ENCODE peak calls at places on chromosomes 6 and 20, in four cellular contexts. J is SK-N-SH, V is breast epithelium, Y is K562. I is an unnamed sample.

GRCh38 chr6:64988148-64988547 is 718.9 kb downstream of the EYS start:
- DNase-seq in J (no peak), V (no peak), Y (no peak), I (no peak)

GRCh38 chr6:14724546-14724945 is 521.3 kb upstream of the JARID2 start:
- DNase-seq in J (no peak), V (no peak), Y (no peak), I (no peak)

GRCh38 chr6:137724018-137724403 is 143.0 kb upstream of the TNFAIP3 start:
- DNase-seq in J (no peak), V (no peak), Y (no peak), I (no peak)

GRCh38 chr6:43604174-43604573 is 24.9 kb downstream of the GTPBP2 start:
- DNase-seq in J (no peak), V (no peak), Y (no peak), I (no peak)

GRCh38 chr6:13431861-13432465 is 55.4 kb downstream of the GFOD1 start:
- DNase-seq in J (no peak), V (no peak), Y (peak; percentile 39), I (no peak)

GRCh38 chr20:56802805-56803204 is 173.7 kb downstream of the TFAP2C start:
- DNase-seq in J (no peak), V (no peak), Y (no peak), I (no peak)

GRCh38 chr6:6659600-6660327 is 71.2 kb downstream of the LY86 start:
- DNase-seq in J (no peak), V (no peak), Y (no peak), I (peak; percentile 19)

GRCh38 chr6:125597411-125598253 is 151.8 kb upstream of the HEY2 start:
- DNase-seq in J (no peak), V (no peak), Y (no peak), I (peak; percentile 48)

GRCh38 chr20:23115823-23116222 is 29.7 kb upstream of the CD93 start:
- DNase-seq in J (no peak), V (no peak), Y (no peak), I (no peak)

GRCh38 chr6:26187981-26188635 is 100.9 kb downstream of the HFE start:
- DNase-seq in J (no peak), V (no peak), Y (peak; percentile 52), I (peak; percentile 48)

GRCh38 chr6:31575952-31576684 is 753 bp downstream of the TNF start:
- DNase-seq in J (no peak), V (no peak), Y (no peak), I (no peak)

GRCh38 chr6:96755096-96755495 is 82.2 kb downstream of the GPR63 start:
- DNase-seq in J (no peak), V (no peak), Y (no peak), I (no peak)

GRCh38 chr6:14676084-14676483 is 558.5 kb downstream of the CD83 start:
- DNase-seq in J (no peak), V (no peak), Y (no peak), I (no peak)

GRCh38 chr6:114140416-114140815 is 169.5 kb upstream of the HDAC2 start:
- DNase-seq in J (no peak), V (no peak), Y (no peak), I (no peak)

GRCh38 chr6:109669811-109670210 is 21.2 kb downstream of the AK9 start:
- DNase-seq in J (no peak), V (no peak), Y (no peak), I (no peak)

GRCh38 chr6:164185342-164185920 is 770.9 kb downstream of the QKI start:
- DNase-seq in J (no peak), V (no peak), Y (no peak), I (no peak)

GRCh38 chr6:84432616-84433015 is 205.2 kb upstream of the CEP162 start:
- DNase-seq in J (no peak), V (no peak), Y (no peak), I (no peak)

GRCh38 chr20:36180323-36180722 is 25.8 kb downstream of the EPB41L1 start:
- DNase-seq in J (no peak), V (no peak), Y (no peak), I (no peak)

GRCh38 chr6:136209496-136209895 is 40.6 kb downstream of the MTFR2 start:
- DNase-seq in J (no peak), V (no peak), Y (no peak), I (no peak)

GRCh38 chr20:59772931-59773913 is 160.2 kb downstream of the SYCP2 start:
- DNase-seq in J (no peak), V (no peak), Y (no peak), I (peak; percentile 71)

GRCh38 chr6:128239146-128239545 is 281.3 kb downstream of the PTPRK start:
- DNase-seq in J (no peak), V (no peak), Y (no peak), I (no peak)

GRCh38 chr6:21750479-21751018 is 157.0 kb downstream of the SOX4 start:
- DNase-seq in J (peak; percentile 58), V (no peak), Y (no peak), I (no peak)

GRCh38 chr20:57450419-57450818 is 59.2 kb downstream of the RBM38 start:
- DNase-seq in J (peak; percentile 92), V (no peak), Y (peak; percentile 55), I (peak; percentile 52)

GRCh38 chr6:86856937-86857563 is 80.3 kb upstream of the HTR1E start:
- DNase-seq in J (peak; percentile 4), V (no peak), Y (peak; percentile 10), I (peak; percentile 11)

GRCh38 chr6:37680668-37681067 is 17.0 kb downstream of the MDGA1 start:
- DNase-seq in J (no peak), V (no peak), Y (no peak), I (no peak)

GRCh38 chr6:115001726-115002436 is 659.1 kb upstream of the HS3ST5 start:
- DNase-seq in J (no peak), V (no peak), Y (no peak), I (no peak)

GRCh38 chr20:32737371-32738223 is 5.7 kb downstream of the COMMD7 start:
- DNase-seq in J (no peak), V (no peak), Y (no peak), I (no peak)

DNA sequence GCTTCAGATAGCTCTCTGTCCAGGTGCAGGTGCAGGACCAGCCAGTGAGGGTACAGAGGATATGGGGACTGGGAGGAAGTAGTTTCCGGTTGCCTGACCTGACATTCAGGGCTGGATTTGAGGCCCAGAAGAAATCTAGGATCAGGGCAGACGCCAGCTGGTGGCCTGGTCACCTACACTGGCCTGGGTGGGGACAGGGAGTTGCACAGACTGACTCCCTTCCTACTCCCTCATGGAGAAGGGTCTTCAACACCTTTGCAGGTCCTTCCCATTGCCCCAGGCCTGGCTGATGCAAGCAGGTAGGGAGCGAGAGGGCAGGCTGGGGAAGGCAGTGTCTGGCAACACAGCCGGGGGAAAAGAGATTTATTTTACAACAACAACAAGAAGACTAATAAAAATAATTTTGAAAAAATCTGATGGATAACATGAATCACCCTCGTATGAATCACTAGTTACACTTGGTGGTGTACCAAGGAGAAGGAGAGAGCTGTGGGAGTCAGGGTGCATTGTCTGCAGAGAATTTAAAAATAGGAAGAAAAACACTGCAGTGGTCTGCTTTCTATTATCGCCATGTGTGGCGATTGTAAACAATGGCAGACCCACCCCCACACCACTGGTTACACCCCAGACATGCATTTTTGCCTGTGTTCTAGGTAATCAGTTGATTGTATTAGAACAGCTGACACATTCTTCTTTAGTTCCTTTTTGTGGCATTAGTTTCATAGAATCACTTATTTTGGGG is 62.3 kb upstream of the SNX9 start:
- DNase-seq in J (no peak), V (no peak), Y (no peak), I (no peak)
- H3K4me3 ChIP-seq in J (no peak overlapping the region), V (no peak overlapping the region), Y (no peak overlapping the region), I (no peak overlapping the region)

GRCh38 chr20:844473-845225 is 11.1 kb downstream of the FAM110A start:
- DNase-seq in J (peak; percentile 99), V (peak; percentile 92), Y (peak; percentile 96), I (peak; percentile 94)
- TF ChIP-seq POLR2AphosphoS5 in J (peak; percentile 55), V (no peak), Y (no peak), I (no peak)

DNA sequence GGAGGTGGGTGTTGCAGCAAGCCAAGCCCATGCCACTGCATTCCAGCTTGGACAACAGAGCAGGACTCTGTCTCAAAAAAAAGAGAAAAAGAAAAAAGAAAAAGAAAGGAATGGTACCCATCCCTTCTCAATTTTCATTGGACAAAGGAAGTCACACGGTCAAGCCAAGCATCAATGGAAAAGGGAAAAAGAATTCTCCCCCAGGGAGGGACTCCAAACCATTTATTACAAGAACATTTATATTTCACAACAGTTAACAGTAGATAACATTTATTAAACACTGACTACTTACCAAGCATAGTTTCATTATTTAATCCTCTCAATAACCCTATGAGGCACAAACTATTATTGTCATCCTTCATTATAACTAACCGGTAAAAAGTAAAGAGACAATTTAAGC is 6.6 kb upstream of the KIF13A start:
- DNase-seq in J (no peak), V (no peak), Y (no peak), I (no peak)
- H3K4me3 ChIP-seq in J (no peak overlapping the region), V (no peak overlapping the region), Y (no peak overlapping the region), I (no peak overlapping the region)

GRCh38 chr6:150528648-150529285 is 70.9 kb upstream of the PLEKHG1 start:
- DNase-seq in J (no peak), V (peak; percentile 21), Y (peak; percentile 21), I (peak; percentile 34)
- TF ChIP-seq POLR2AphosphoS5 in J (no peak), V (no peak), Y (no peak), I (peak; percentile 69)

GRCh38 chr6:166542580-166542912 is 43.9 kb downstream of the RAMACL start:
- DNase-seq in J (no peak), V (no peak), Y (no peak), I (peak; percentile 36)
- H3K4me3 ChIP-seq in J (no peak overlapping the region), V (no peak overlapping the region), Y (no peak overlapping the region), I (no peak overlapping the region)

GRCh38 chr20:39849171-39849570 is 839.9 kb downstream of the MAFB start:
- DNase-seq in J (no peak), V (no peak), Y (no peak), I (no peak)

GRCh38 chr20:39850821-39851330 is 838.2 kb downstream of the MAFB start:
- DNase-seq in J (no peak), V (no peak), Y (no peak), I (no peak)

GRCh38 chr20:39850236-39850635 is 838.8 kb downstream of the MAFB start:
- DNase-seq in J (no peak), V (no peak), Y (no peak), I (no peak)

GRCh38 chr20:39851459-39851858 is 837.6 kb downstream of the MAFB start:
- DNase-seq in J (no peak), V (no peak), Y (no peak), I (no peak)

DNA sequence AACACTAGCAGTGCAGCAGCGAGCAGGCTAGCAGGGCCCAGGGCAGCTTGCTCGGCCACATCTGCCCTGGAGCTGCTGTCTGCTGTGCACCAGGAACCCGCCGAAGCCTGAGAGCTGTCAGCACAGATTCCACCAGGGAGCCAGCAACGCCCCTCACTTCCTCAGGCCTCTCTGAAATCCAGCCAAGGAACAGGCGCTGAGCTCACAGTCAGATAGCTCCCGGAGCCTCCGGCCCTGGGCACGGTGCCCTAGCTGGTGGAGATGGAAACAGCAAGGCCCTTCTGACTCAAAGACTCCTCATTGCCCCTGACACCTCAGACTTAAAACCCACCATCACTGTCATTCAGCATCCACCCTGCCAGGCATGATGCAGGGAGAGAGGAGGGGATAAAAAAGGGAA is 839.4 kb downstream of the MAFB start:
- DNase-seq in J (peak; percentile 70), V (peak; percentile 61), Y (no peak), I (peak; percentile 30)
- TF ChIP-seq POLR2AphosphoS5 in J (no peak), V (no peak), Y (no peak), I (no peak)

GRCh38 chr20:3613821-3614440 is 49.3 kb downstream of the GFRA4 start:
- DNase-seq in J (no peak), V (no peak), Y (no peak), I (no peak)
- H3K4me3 ChIP-seq in J (no peak overlapping the region), V (no peak overlapping the region), Y (no peak overlapping the region), I (no peak overlapping the region)